ENCODE peak calls at places on chromosomes 11 and 22, in seven cellular contexts. M is heart left ventricle, U is psoas muscle, R is OCI-LY7, C is mesenchymal stem cell, K is endodermal cell, S is gastrocnemius medialis. Z is an unnamed sample. For H3K36me3, the result is how much of the 10 kb centered on the place peaks cover.

GRCh38 chr11:93192163-93192562 is 5.6 kb downstream of the SLC36A4 start:
- DNase-seq in M (no peak), U (no peak), R (no peak), C (no peak), K (peak), S (no peak), Z (no peak)

GRCh38 chr11:11036185-11037161 is 178.6 kb upstream of the ZBED5 start:
- DNase-seq in M (peak), U (no peak), R (peak), C (peak), K (peak), S (peak), Z (peak)

GRCh38 chr11:22938691-22939090 is 78.4 kb upstream of the CCDC179 start:
- DNase-seq in M (no peak), U (no peak), R (no peak), C (no peak), K (no peak), S (no peak), Z (no peak)

GRCh38 chr11:57785072-57785471 is 23.5 kb downstream of the CTNND1 start:
- DNase-seq in M (no peak), U (no peak), R (no peak), C (no peak), K (no peak), S (no peak), Z (no peak)

GRCh38 chr11:73230931-73231330 is 12.8 kb downstream of the P2RY2 start:
- DNase-seq in M (no peak), U (no peak), R (no peak), C (no peak), K (peak), S (peak), Z (no peak)

GRCh38 chr11:113540416-113541330 is 65.5 kb upstream of the DRD2 start:
- DNase-seq in M (no peak), U (no peak), R (no peak), C (no peak), K (peak), S (no peak), Z (no peak)

GRCh38 chr11:86484164-86484794 is 109.6 kb downstream of the CCDC81 start:
- DNase-seq in M (peak), U (peak), R (no peak), C (peak), K (no peak), S (peak), Z (peak)

GRCh38 chr22:32619614-32620426 is 145.2 kb downstream of the FBXO7 start:
- DNase-seq in M (no peak), U (peak), R (no peak), C (peak), K (no peak), S (peak), Z (no peak)

GRCh38 chr11:8289426-8290047 is 25.9 kb upstream of the LMO1 start:
- DNase-seq in M (peak), U (no peak), R (no peak), C (no peak), K (peak), S (no peak), Z (no peak)

GRCh38 chr11:32052218-32052617 is 38.7 kb upstream of the RCN1 start:
- DNase-seq in M (peak), U (peak), R (peak), C (peak), K (peak), S (peak), Z (peak)

GRCh38 chr22:31969789-31970489 is 25.6 kb downstream of the YWHAH start:
- DNase-seq in M (peak), U (peak), R (peak), C (peak), K (peak), S (peak), Z (peak)

GRCh38 chr11:117888140-117888561 is 11.7 kb upstream of the FXYD6 start:
- DNase-seq in M (no peak), U (no peak), R (no peak), C (no peak), K (peak), S (no peak), Z (peak)

GRCh38 chr11:2902784-2903671 is 17.5 kb upstream of the CDKN1C start:
- DNase-seq in M (no peak), U (no peak), R (no peak), C (no peak), K (peak), S (no peak), Z (peak)

GRCh38 chr11:86449993-86450629 is 75.4 kb downstream of the CCDC81 start:
- DNase-seq in M (no peak), U (no peak), R (no peak), C (no peak), K (no peak), S (no peak), Z (no peak)

GRCh38 chr11:126268361-126268707 is 361 bp downstream of the SRPRA start:
- DNase-seq in M (no peak), U (no peak), R (peak), C (no peak), K (no peak), S (no peak), Z (no peak)

GRCh38 chr22:39699631-39700348 is 129.2 kb downstream of the CACNA1I start:
- DNase-seq in M (no peak), U (no peak), R (no peak), C (no peak), K (no peak), S (no peak), Z (no peak)

GRCh38 chr11:61917357-61918109 is at the start of gene RAB3IL1:
- DNase-seq in M (peak), U (peak), R (no peak), C (peak), K (peak), S (peak), Z (peak)

GRCh38 chr11:110777765-110778164 is 65.5 kb upstream of the ARHGAP20 start:
- DNase-seq in M (no peak), U (no peak), R (no peak), C (peak), K (no peak), S (no peak), Z (no peak)

GRCh38 chr11:35167451-35167954 is 28.5 kb downstream of the CD44 start:
- DNase-seq in M (no peak), U (peak), R (no peak), C (no peak), K (no peak), S (peak), Z (no peak)

GRCh38 chr22:42769574-42770447 is 49.1 kb upstream of the A4GALT start:
- DNase-seq in M (peak), U (peak), R (peak), C (peak), K (no peak), S (no peak), Z (peak)

GRCh38 chr22:42770448-42770726 is 49.7 kb upstream of the A4GALT start:
- DNase-seq in M (no peak), U (no peak), R (no peak), C (no peak), K (no peak), S (no peak), Z (no peak)

GRCh38 chr22:42772647-42773046 is 52.0 kb upstream of the A4GALT start:
- DNase-seq in M (no peak), U (no peak), R (no peak), C (no peak), K (no peak), S (no peak), Z (no peak)

GRCh38 chr22:42770941-42771647 is 50.4 kb upstream of the A4GALT start:
- DNase-seq in M (no peak), U (no peak), R (peak), C (no peak), K (no peak), S (no peak), Z (no peak)

GRCh38 chr22:42773161-42773560 is 52.5 kb upstream of the A4GALT start:
- DNase-seq in M (peak), U (no peak), R (peak), C (no peak), K (peak), S (no peak), Z (no peak)
- H3K36me3 ChIP-seq in M (under half), U (under half), R (under half), C (under half), K (under half), S (under half), Z (under half)

GRCh38 chr11:838441-839279 is 3.7 kb downstream of the POLR2L start:
- DNase-seq in M (no peak), U (no peak), R (no peak), C (peak), K (peak), S (no peak), Z (peak)

GRCh38 chr11:836700-837099 is 3.9 kb downstream of the CD151 start:
- DNase-seq in M (no peak), U (no peak), R (no peak), C (no peak), K (no peak), S (no peak), Z (no peak)

GRCh38 chr11:839280-839623 is 3.1 kb downstream of the POLR2L start:
- DNase-seq in M (no peak), U (no peak), R (no peak), C (no peak), K (no peak), S (no peak), Z (no peak)

GRCh38 chr11:837189-837989 is 4.6 kb downstream of the CD151 start:
- DNase-seq in M (no peak), U (no peak), R (no peak), C (no peak), K (no peak), S (no peak), Z (no peak)

DNA sequence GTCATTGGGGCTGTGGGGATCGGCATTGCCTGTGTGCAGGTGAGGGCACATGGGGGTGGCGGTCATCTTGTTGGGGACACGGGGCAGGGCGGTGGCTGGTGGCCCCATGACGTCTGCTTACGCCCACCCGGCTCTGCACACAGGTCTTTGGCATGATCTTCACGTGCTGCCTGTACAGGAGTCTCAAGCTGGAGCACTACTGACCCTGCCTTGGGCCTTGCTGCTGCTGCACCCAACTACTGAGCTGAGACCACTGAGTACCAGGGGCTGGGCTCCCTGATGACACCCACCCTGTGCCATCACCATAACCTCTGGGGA is 4.4 kb downstream of the POLR2L start:
- DNase-seq in M (no peak), U (no peak), R (no peak), C (no peak), K (no peak), S (no peak), Z (no peak)
- H3K36me3 ChIP-seq in M (half or more), U (half or more), R (under half), C (half or more), K (under half), S (under half), Z (under half)

GRCh38 chr11:66072518-66072917 is 2.4 kb downstream of the PACS1 start:
- DNase-seq in M (no peak), U (no peak), R (no peak), C (no peak), K (peak), S (no peak), Z (no peak)
- H3K36me3 ChIP-seq in M (under half), U (under half), R (under half), C (under half), K (half or more), S (under half), Z (under half)

DNA sequence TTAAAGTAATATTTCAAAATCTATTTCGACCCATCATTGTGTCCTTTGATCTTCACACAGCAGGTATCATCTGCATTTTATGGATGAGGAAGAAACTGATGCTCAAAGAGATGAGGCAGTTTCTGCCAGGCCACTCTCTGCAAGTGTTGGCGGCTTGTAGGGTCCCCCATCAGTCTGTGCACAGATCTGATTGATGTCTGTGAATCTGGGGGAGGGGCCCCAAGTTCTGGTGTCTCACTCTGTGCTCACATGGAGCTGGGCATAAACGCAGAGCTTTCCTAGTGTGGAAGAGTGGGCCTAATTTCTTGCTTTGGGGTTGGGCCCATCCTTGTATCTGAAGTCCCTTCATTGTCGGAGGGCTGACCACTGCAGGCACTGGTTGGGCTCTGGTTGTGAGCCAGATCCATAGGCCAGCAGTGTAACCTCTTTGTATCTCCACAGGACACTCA is 1.6 kb upstream of the TRMT2A start:
- DNase-seq in M (no peak), U (peak), R (no peak), C (no peak), K (no peak), S (no peak), Z (no peak)
- H3K36me3 ChIP-seq in M (half or more), U (half or more), R (half or more), C (half or more), K (half or more), S (under half), Z (under half)

Z was measured in Caco-2.